ENCODE peak calls at places on chromosomes 13 and 19, in seven cellular contexts. One of them, this sample, is unnamed.

GRCh38 chr13:72304121-72304745 is 423.2 kb downstream of the MZT1 start:
- DNase-seq in PC-3: no peak
- DNase-seq in nucleus accumbens: no peak
- DNase-seq in left lobe of liver: no peak
- DNase-seq in cardiac fibroblast: peak; percentile 48
- DNase-seq in CD4-positive, alpha-beta memory T cell: no peak
- DNase-seq in iris pigment epithelial cell: peak; percentile 30
- DNase-seq in this sample: peak; percentile 79

GRCh38 chr19:2623743-2624142 is 78.8 kb downstream of the GNG7 start:
- DNase-seq in nucleus accumbens: no peak
- DNase-seq in cardiac fibroblast: no peak
- DNase-seq in iris pigment epithelial cell: no peak
- DNase-seq in CD4-positive, alpha-beta memory T cell: no peak
- DNase-seq in PC-3: no peak
- DNase-seq in left lobe of liver: no peak
- DNase-seq in this sample: no peak

GRCh38 chr19:36605101-36605838 is at the start of gene ZNF382:
- DNase-seq in iris pigment epithelial cell: peak; percentile 59
- DNase-seq in cardiac fibroblast: peak; percentile 69
- DNase-seq in CD4-positive, alpha-beta memory T cell: peak; percentile 85
- DNase-seq in nucleus accumbens: peak; percentile 13
- DNase-seq in PC-3: peak; percentile 16
- DNase-seq in left lobe of liver: peak; percentile 71
- DNase-seq in this sample: peak; percentile 58

GRCh38 chr13:95391325-95391724 is 90.1 kb upstream of the ABCC4 start:
- DNase-seq in cardiac fibroblast: peak; percentile 43
- DNase-seq in CD4-positive, alpha-beta memory T cell: no peak
- DNase-seq in left lobe of liver: no peak
- DNase-seq in iris pigment epithelial cell: no peak
- DNase-seq in PC-3: no peak
- DNase-seq in nucleus accumbens: no peak
- DNase-seq in this sample: no peak

GRCh38 chr13:80824231-80824630 is 483.3 kb upstream of the SPRY2 start:
- DNase-seq in iris pigment epithelial cell: peak; percentile 55
- DNase-seq in left lobe of liver: no peak
- DNase-seq in cardiac fibroblast: peak; percentile 79
- DNase-seq in PC-3: peak; percentile 2
- DNase-seq in CD4-positive, alpha-beta memory T cell: no peak
- DNase-seq in nucleus accumbens: no peak
- DNase-seq in this sample: no peak

GRCh38 chr19:11736696-11737095 is 2.0 kb downstream of the ZNF823 start:
- DNase-seq in CD4-positive, alpha-beta memory T cell: no peak
- DNase-seq in nucleus accumbens: no peak
- DNase-seq in left lobe of liver: no peak
- DNase-seq in PC-3: peak; percentile 38
- DNase-seq in iris pigment epithelial cell: peak; percentile 27
- DNase-seq in cardiac fibroblast: peak; percentile 36
- DNase-seq in this sample: peak; percentile 89

GRCh38 chr13:44969858-44970484 is 19.3 kb downstream of the NUFIP1 start:
- DNase-seq in CD4-positive, alpha-beta memory T cell: peak; percentile 18
- DNase-seq in nucleus accumbens: no peak
- DNase-seq in iris pigment epithelial cell: peak; percentile 59
- DNase-seq in cardiac fibroblast: peak; percentile 82
- DNase-seq in PC-3: peak; percentile 70
- DNase-seq in left lobe of liver: no peak
- DNase-seq in this sample: peak; percentile 62

GRCh38 chr19:4704317-4704673 is 19.3 kb downstream of the DPP9 start:
- DNase-seq in CD4-positive, alpha-beta memory T cell: no peak
- DNase-seq in iris pigment epithelial cell: no peak
- DNase-seq in left lobe of liver: no peak
- DNase-seq in nucleus accumbens: no peak
- DNase-seq in cardiac fibroblast: no peak
- DNase-seq in PC-3: no peak
- DNase-seq in this sample: no peak

GRCh38 chr13:18943721-18944391 is 237.8 kb downstream of the TUBA3C start:
- DNase-seq in nucleus accumbens: no peak
- DNase-seq in left lobe of liver: peak; percentile 37
- DNase-seq in iris pigment epithelial cell: no peak
- DNase-seq in PC-3: no peak
- DNase-seq in cardiac fibroblast: no peak
- DNase-seq in CD4-positive, alpha-beta memory T cell: no peak
- DNase-seq in this sample: no peak

GRCh38 chr19:2394054-2394668 is 33.2 kb downstream of the TIMM13 start:
- DNase-seq in CD4-positive, alpha-beta memory T cell: no peak
- DNase-seq in PC-3: no peak
- DNase-seq in left lobe of liver: no peak
- DNase-seq in nucleus accumbens: no peak
- DNase-seq in cardiac fibroblast: no peak
- DNase-seq in iris pigment epithelial cell: no peak
- DNase-seq in this sample: no peak

GRCh38 chr13:94716016-94716415 is 3.7 kb upstream of the SOX21 start:
- DNase-seq in iris pigment epithelial cell: no peak
- DNase-seq in left lobe of liver: no peak
- DNase-seq in CD4-positive, alpha-beta memory T cell: no peak
- DNase-seq in PC-3: peak; percentile 56
- DNase-seq in cardiac fibroblast: peak; percentile 19
- DNase-seq in nucleus accumbens: no peak
- DNase-seq in this sample: no peak

GRCh38 chr19:1567116-1567847 is 843 bp downstream of the MEX3D start:
- DNase-seq in iris pigment epithelial cell: no peak
- DNase-seq in left lobe of liver: no peak
- DNase-seq in cardiac fibroblast: peak; percentile 14
- DNase-seq in PC-3: no peak
- DNase-seq in nucleus accumbens: no peak
- DNase-seq in CD4-positive, alpha-beta memory T cell: no peak
- DNase-seq in this sample: peak; percentile 41

GRCh38 chr13:52158629-52159158 is 703 bp downstream of the NEK3 start:
- DNase-seq in PC-3: peak; percentile 1
- DNase-seq in nucleus accumbens: no peak
- DNase-seq in iris pigment epithelial cell: peak; percentile 46
- DNase-seq in left lobe of liver: no peak
- DNase-seq in CD4-positive, alpha-beta memory T cell: peak; percentile 1
- DNase-seq in cardiac fibroblast: peak; percentile 58
- DNase-seq in this sample: peak; percentile 43

GRCh38 chr13:29676535-29676934 is 81.0 kb upstream of the SLC7A1 start:
- DNase-seq in left lobe of liver: no peak
- DNase-seq in CD4-positive, alpha-beta memory T cell: no peak
- DNase-seq in iris pigment epithelial cell: peak; percentile 3
- DNase-seq in PC-3: no peak
- DNase-seq in nucleus accumbens: no peak
- DNase-seq in cardiac fibroblast: peak; percentile 3
- DNase-seq in this sample: peak; percentile 51

GRCh38 chr13:28409648-28410047 is 85.3 kb downstream of the FLT1 start:
- DNase-seq in cardiac fibroblast: no peak
- DNase-seq in nucleus accumbens: no peak
- DNase-seq in CD4-positive, alpha-beta memory T cell: no peak
- DNase-seq in left lobe of liver: no peak
- DNase-seq in PC-3: no peak
- DNase-seq in iris pigment epithelial cell: no peak
- DNase-seq in this sample: no peak

GRCh38 chr19:39943586-39943985 is 9.2 kb upstream of the FCGBP start:
- DNase-seq in PC-3: no peak
- DNase-seq in nucleus accumbens: no peak
- DNase-seq in cardiac fibroblast: no peak
- DNase-seq in iris pigment epithelial cell: no peak
- DNase-seq in left lobe of liver: peak; percentile 7
- DNase-seq in CD4-positive, alpha-beta memory T cell: no peak
- DNase-seq in this sample: no peak

GRCh38 chr19:38743394-38744297 is 628 bp downstream of the CAPN12 start:
- DNase-seq in nucleus accumbens: no peak
- DNase-seq in PC-3: no peak
- DNase-seq in left lobe of liver: no peak
- DNase-seq in CD4-positive, alpha-beta memory T cell: no peak
- DNase-seq in iris pigment epithelial cell: no peak
- DNase-seq in cardiac fibroblast: no peak
- DNase-seq in this sample: no peak

GRCh38 chr13:41554180-41554579 is 96.8 kb downstream of the RGCC start:
- DNase-seq in PC-3: no peak
- DNase-seq in CD4-positive, alpha-beta memory T cell: no peak
- DNase-seq in nucleus accumbens: no peak
- DNase-seq in cardiac fibroblast: no peak
- DNase-seq in iris pigment epithelial cell: no peak
- DNase-seq in left lobe of liver: no peak
- DNase-seq in this sample: no peak

GRCh38 chr13:72384879-72385278 is 342.6 kb downstream of the MZT1 start:
- DNase-seq in left lobe of liver: no peak
- DNase-seq in nucleus accumbens: no peak
- DNase-seq in cardiac fibroblast: peak; percentile 54
- DNase-seq in CD4-positive, alpha-beta memory T cell: no peak
- DNase-seq in iris pigment epithelial cell: peak; percentile 80
- DNase-seq in PC-3: peak; percentile 46
- DNase-seq in this sample: peak; percentile 24

GRCh38 chr13:41756198-41756885 is 204.6 kb downstream of the VWA8 start:
- DNase-seq in iris pigment epithelial cell: no peak
- DNase-seq in nucleus accumbens: no peak
- DNase-seq in CD4-positive, alpha-beta memory T cell: no peak
- DNase-seq in left lobe of liver: no peak
- DNase-seq in cardiac fibroblast: no peak
- DNase-seq in PC-3: no peak
- DNase-seq in this sample: no peak

GRCh38 chr19:13844130-13844631 is 32.8 kb upstream of the NANOS3 start:
- DNase-seq in CD4-positive, alpha-beta memory T cell: no peak
- DNase-seq in cardiac fibroblast: no peak
- DNase-seq in PC-3: no peak
- DNase-seq in left lobe of liver: no peak
- DNase-seq in iris pigment epithelial cell: no peak
- DNase-seq in nucleus accumbens: no peak
- DNase-seq in this sample: no peak

GRCh38 chr19:33444993-33445751 is 71.7 kb downstream of the CEBPG start:
- DNase-seq in iris pigment epithelial cell: no peak
- DNase-seq in CD4-positive, alpha-beta memory T cell: no peak
- DNase-seq in cardiac fibroblast: no peak
- DNase-seq in PC-3: no peak
- DNase-seq in left lobe of liver: peak; percentile 29
- DNase-seq in nucleus accumbens: no peak
- DNase-seq in this sample: no peak

GRCh38 chr13:38366954-38367645 is 17.4 kb downstream of the UFM1 start:
- DNase-seq in iris pigment epithelial cell: peak; percentile 66
- DNase-seq in cardiac fibroblast: peak; percentile 5
- DNase-seq in CD4-positive, alpha-beta memory T cell: no peak
- DNase-seq in nucleus accumbens: no peak
- DNase-seq in PC-3: peak; percentile 79
- DNase-seq in left lobe of liver: no peak
- DNase-seq in this sample: peak; percentile 30

GRCh38 chr13:112893570-112894422 is 75.2 kb upstream of the MCF2L start:
- DNase-seq in nucleus accumbens: no peak
- DNase-seq in PC-3: peak; percentile 19
- DNase-seq in iris pigment epithelial cell: peak; percentile 8
- DNase-seq in cardiac fibroblast: peak; percentile 22
- DNase-seq in left lobe of liver: peak; percentile 84
- DNase-seq in CD4-positive, alpha-beta memory T cell: no peak
- DNase-seq in this sample: no peak

GRCh38 chr13:43326100-43326499 is 302.7 kb downstream of the DNAJC15 start:
- DNase-seq in iris pigment epithelial cell: no peak
- DNase-seq in nucleus accumbens: no peak
- DNase-seq in left lobe of liver: no peak
- DNase-seq in PC-3: no peak
- DNase-seq in cardiac fibroblast: no peak
- DNase-seq in CD4-positive, alpha-beta memory T cell: no peak
- DNase-seq in this sample: no peak

GRCh38 chr19:16880884-16881554 is 7.8 kb upstream of the F2RL3 start:
- DNase-seq in iris pigment epithelial cell: no peak
- DNase-seq in nucleus accumbens: no peak
- DNase-seq in CD4-positive, alpha-beta memory T cell: no peak
- DNase-seq in PC-3: no peak
- DNase-seq in left lobe of liver: no peak
- DNase-seq in cardiac fibroblast: no peak
- DNase-seq in this sample: no peak

GRCh38 chr19:38838208-38838985 is 6.8 kb upstream of the ECH1 start:
- DNase-seq in nucleus accumbens: no peak
- DNase-seq in left lobe of liver: no peak
- DNase-seq in cardiac fibroblast: no peak
- DNase-seq in iris pigment epithelial cell: peak; percentile 25
- DNase-seq in PC-3: peak; percentile 94
- DNase-seq in CD4-positive, alpha-beta memory T cell: no peak
- DNase-seq in this sample: no peak

GRCh38 chr19:54380897-54381296 is 16.2 kb upstream of the LAIR1 start:
- DNase-seq in iris pigment epithelial cell: no peak
- DNase-seq in left lobe of liver: no peak
- DNase-seq in CD4-positive, alpha-beta memory T cell: no peak
- DNase-seq in PC-3: no peak
- DNase-seq in cardiac fibroblast: no peak
- DNase-seq in nucleus accumbens: no peak
- DNase-seq in this sample: no peak

GRCh38 chr13:49343731-49344130 is 96.0 kb downstream of the CDADC1 start:
- DNase-seq in PC-3: no peak
- DNase-seq in cardiac fibroblast: no peak
- DNase-seq in iris pigment epithelial cell: no peak
- DNase-seq in CD4-positive, alpha-beta memory T cell: no peak
- DNase-seq in nucleus accumbens: no peak
- DNase-seq in left lobe of liver: no peak
- DNase-seq in this sample: no peak

This sample was measured in RPMI7951.